ENCODE peak calls at places on chromosomes 2 and 18, in four cellular contexts. J is HepG2, T is K562, C is GM12878. F is an unnamed sample.

GRCh38 chr2:128469203-128469602 is 150.5 kb upstream of the HS6ST1 start:
- DNase-seq in J (no peak), T (peak), C (no peak), F (peak)

GRCh38 chr2:71713581-71714580 is 260.5 kb downstream of the DYSF start:
- DNase-seq in J (no peak), T (no peak), C (no peak), F (no peak)

GRCh38 chr2:11175293-11175795 is 20.1 kb downstream of the SLC66A3 start:
- DNase-seq in J (no peak), T (no peak), C (no peak), F (no peak)

GRCh38 chr2:33304032-33304864 is 172.2 kb upstream of the RASGRP3 start:
- DNase-seq in J (no peak), T (no peak), C (no peak), F (no peak)

GRCh38 chr2:164840930-164841718 is 499 bp downstream of the COBLL1 start:
- DNase-seq in J (peak), T (peak), C (no peak), F (peak)

GRCh38 chr18:8744656-8745055 is 39.3 kb downstream of the MTCL1 start:
- DNase-seq in J (no peak), T (no peak), C (no peak), F (no peak)

GRCh38 chr2:197777823-197778407 is 7.2 kb downstream of the BOLL start:
- DNase-seq in J (peak), T (peak), C (peak), F (no peak)

GRCh38 chr2:100878000-100878786 is 58.3 kb downstream of the NPAS2 start:
- DNase-seq in J (no peak), T (no peak), C (no peak), F (no peak)

GRCh38 chr2:157087373-157088005 is 170.0 kb upstream of the GALNT5 start:
- DNase-seq in J (no peak), T (no peak), C (no peak), F (no peak)

GRCh38 chr2:44801289-44801675 is 140.2 kb upstream of the SIX3 start:
- DNase-seq in J (no peak), T (no peak), C (no peak), F (no peak)

GRCh38 chr18:61554946-61555361 is 221.7 kb downstream of the CDH20 start:
- DNase-seq in J (no peak), T (no peak), C (no peak), F (no peak)
- TF ChIP-seq FOXK2 in J (no peak), T (no peak), C (no peak), F (no peak)

GRCh38 chr2:43737097-43737854 is 36.6 kb upstream of the DYNC2LI1 start:
- DNase-seq in J (no peak), T (peak), C (no peak), F (no peak)
- TF ChIP-seq SP1 in J (no peak), T (no peak), C (no peak), F (no peak)

GRCh38 chr2:241000831-241001321 is 2.5 kb downstream of the SNED1 start:
- DNase-seq in J (no peak), T (no peak), C (no peak), F (no peak)
- TF ChIP-seq FOXK2 in J (no peak), T (no peak), C (no peak), F (no peak)

GRCh38 chr2:176134045-176134444 is 4.5 kb downstream of the HOXD8 start:
- DNase-seq in J (no peak), T (no peak), C (no peak), F (no peak)
- TF ChIP-seq SP1 in J (no peak), T (no peak), C (no peak), F (no peak)

GRCh38 chr2:104378853-104379374 is 475.0 kb upstream of the POU3F3 start:
- DNase-seq in J (peak), T (peak), C (no peak), F (peak)
- TF ChIP-seq FOXK2 in J (no peak), T (no peak), C (no peak), F (no peak)

GRCh38 chr2:223597071-223597470 is 5.1 kb downstream of the SCG2 start:
- DNase-seq in J (no peak), T (no peak), C (no peak), F (no peak)

GRCh38 chr2:223598994-223599645 is 3.0 kb downstream of the SCG2 start:
- DNase-seq in J (no peak), T (no peak), C (no peak), F (no peak)

GRCh38 chr2:223601932-223602676 is at the start of gene SCG2:
- DNase-seq in J (peak), T (peak), C (no peak), F (peak)

GRCh38 chr2:223600056-223600455 is 2.1 kb downstream of the SCG2 start:
- DNase-seq in J (no peak), T (no peak), C (no peak), F (no peak)

GRCh38 chr2:223599646-223600009 is 2.5 kb downstream of the SCG2 start:
- DNase-seq in J (no peak), T (no peak), C (no peak), F (no peak)
- TF ChIP-seq SP1 in J (no peak), T (no peak), C (no peak), F (no peak)

DNA sequence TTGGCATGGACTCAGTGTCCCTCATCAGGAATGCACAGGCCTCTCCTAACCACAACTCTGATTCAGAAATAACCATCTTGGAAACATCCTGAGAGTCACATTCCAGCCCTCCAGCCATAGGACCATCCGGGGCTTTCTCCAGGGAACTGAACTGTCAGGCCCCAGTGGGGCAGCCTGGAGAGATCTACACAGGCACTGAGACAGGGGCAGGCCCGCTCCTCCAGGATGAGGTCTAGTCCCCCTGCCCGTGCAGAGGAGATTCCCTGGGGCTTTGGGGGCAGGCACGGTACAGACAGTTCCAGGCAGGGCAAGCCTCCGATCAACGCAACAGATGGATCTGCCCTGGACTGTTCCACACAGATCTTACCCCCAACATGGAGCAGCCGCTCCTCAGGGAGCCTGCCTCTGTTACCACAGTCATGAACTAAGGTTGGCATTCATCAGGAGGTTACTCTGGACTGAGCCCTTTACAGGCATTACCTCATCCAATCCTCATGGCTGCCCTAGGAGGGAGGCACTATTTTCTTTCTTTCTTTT is 12.0 kb downstream of the KCNK3 start:
- DNase-seq in J (no peak), T (no peak), C (no peak), F (no peak)
- TF ChIP-seq FOXK2 in J (no peak), T (no peak), C (no peak), F (no peak)

F was measured in HEK293T.